ENCODE peak calls at places on chromosomes 6 and 20, in four cellular contexts. E is caudate nucleus, X is epithelial cell of prostate, Q is substantia nigra. S is an unnamed sample.

GRCh38 chr6:143545976-143546547 is 34.5 kb upstream of the FUCA2 start:
- DNase-seq in X (no peak), E (no peak), Q (no peak), S (no peak)

GRCh38 chr20:53751394-53752368 is 158.0 kb upstream of the ZNF217 start:
- DNase-seq in X (no peak), E (no peak), Q (no peak), S (no peak)

GRCh38 chr6:11166948-11167347 is 55.4 kb upstream of the ERVFRD-1 start:
- DNase-seq in Q (no peak), E (no peak), X (no peak), S (no peak)

GRCh38 chr6:132715204-132715603 is 1.3 kb upstream of the VNN1 start:
- DNase-seq in Q (peak), E (no peak), X (peak), S (no peak)

GRCh38 chr20:50848341-50848808 is 53.5 kb downstream of the BCAS4 start:
- DNase-seq in X (no peak), E (peak), Q (no peak), S (no peak)

GRCh38 chr6:108002365-108003221 is 44.6 kb upstream of the SEC63 start:
- DNase-seq in Q (peak), E (no peak), X (peak), S (no peak)

GRCh38 chr6:113690255-113690956 is 166.7 kb upstream of the MARCKS start:
- DNase-seq in Q (no peak), X (peak), E (no peak), S (no peak)

GRCh38 chr6:16948376-16948775 is 153.5 kb upstream of the STMND1 start:
- DNase-seq in Q (no peak), X (no peak), E (no peak), S (no peak)

GRCh38 chr6:25050356-25050755 is 114.6 kb upstream of the RIPOR2 start:
- DNase-seq in Q (no peak), E (no peak), X (no peak), S (peak)

GRCh38 chr6:38632490-38632889 is 7.2 kb downstream of the BTBD9 start:
- DNase-seq in Q (no peak), E (no peak), X (no peak), S (no peak)

GRCh38 chr6:106883808-106884262 is 90.7 kb downstream of the CD24 start:
- DNase-seq in X (no peak), E (no peak), Q (no peak), S (no peak)

GRCh38 chr6:170186909-170187668 is 103.8 kb downstream of the DLL1 start:
- DNase-seq in X (no peak), E (no peak), Q (no peak), S (no peak)

GRCh38 chr20:23412026-23412425 is 9.3 kb downstream of the NAPB start:
- DNase-seq in Q (no peak), X (no peak), E (peak), S (no peak)

GRCh38 chr6:161318456-161318855 is 44.6 kb upstream of the AGPAT4 start:
- DNase-seq in Q (peak), E (no peak), X (no peak), S (no peak)

GRCh38 chr6:107576852-107577251 is 86.9 kb downstream of the SOBP start:
- DNase-seq in Q (no peak), E (no peak), X (peak), S (no peak)

GRCh38 chr20:16417001-16417400 is 156.2 kb downstream of the KIF16B start:
- DNase-seq in X (no peak), E (no peak), Q (no peak), S (no peak)

GRCh38 chr6:15994814-15995459 is 133.9 kb upstream of the MYLIP start:
- DNase-seq in X (no peak), Q (no peak), E (no peak), S (no peak)

GRCh38 chr6:4607026-4607704 is 169.0 kb upstream of the CDYL start:
- DNase-seq in Q (peak), E (peak), X (peak), S (no peak)

GRCh38 chr6:131250121-131250520 is 114.9 kb downstream of the AKAP7 start:
- DNase-seq in X (no peak), Q (peak), E (no peak), S (no peak)

GRCh38 chr6:163249651-163250101 is 164.8 kb upstream of the QKI start:
- DNase-seq in X (no peak), Q (peak), E (peak), S (no peak)

GRCh38 chr6:90222724-90223198 is 73.9 kb downstream of the BACH2 start:
- DNase-seq in X (peak), E (no peak), Q (no peak), S (no peak)

GRCh38 chr6:87473419-87473903 is 687 bp downstream of the SLC35A1 start:
- DNase-seq in X (no peak), E (no peak), Q (no peak), S (no peak)

GRCh38 chr6:153727910-153728309 is 311.1 kb upstream of the OPRM1 start:
- DNase-seq in Q (no peak), X (no peak), E (no peak), S (no peak)

GRCh38 chr6:121434037-121434770 is 1.2 kb upstream of the GJA1 start:
- DNase-seq in Q (no peak), X (no peak), E (no peak), S (no peak)

GRCh38 chr6:33609444-33610034 is 11.6 kb upstream of the ITPR3 start:
- DNase-seq in X (no peak), E (no peak), Q (no peak), S (no peak)

GRCh38 chr6:129621252-129621651 is 88.7 kb downstream of the ARHGAP18 start:
- DNase-seq in X (no peak), Q (no peak), E (no peak), S (no peak)

DNA sequence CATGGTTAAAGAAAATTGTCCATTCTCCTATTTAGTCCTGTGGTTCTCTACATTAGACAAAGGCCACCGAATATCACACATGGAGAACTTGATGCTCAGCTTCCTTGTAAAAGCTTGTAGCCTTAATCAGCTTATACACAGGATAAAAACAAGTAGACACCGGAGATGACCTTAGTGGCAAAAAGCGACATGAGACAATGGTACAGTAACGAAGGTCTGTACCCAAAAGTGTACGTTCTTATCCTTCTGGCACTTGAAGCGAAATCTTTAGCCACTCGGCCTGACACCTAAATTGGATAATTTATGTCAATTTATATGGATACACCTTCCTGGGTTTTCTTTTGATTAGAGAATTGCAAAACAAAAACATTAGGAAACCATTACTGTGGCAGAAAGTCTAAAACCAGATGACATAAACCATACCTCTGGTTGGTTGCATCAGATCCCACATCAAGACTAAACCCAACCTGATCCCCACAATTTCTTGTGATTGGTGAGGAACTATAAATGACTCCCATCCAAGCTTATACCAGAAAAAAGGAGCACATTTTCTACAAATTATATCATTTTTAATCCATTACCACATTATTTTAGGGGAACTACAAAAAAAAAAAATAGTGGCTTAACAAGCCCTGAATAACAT is 6.1 kb downstream of the RBM39 start:
- DNase-seq in Q (no peak), E (no peak), X (no peak), S (no peak)
- H3K27ac ChIP-seq in Q (no peak), E (no peak), X (peak), S (no peak)

GRCh38 chr6:14876778-14877613 is 368.9 kb upstream of the JARID2 start:
- DNase-seq in X (peak), Q (no peak), E (peak), S (no peak)
- H3K27ac ChIP-seq in X (peak), Q (no peak), E (no peak), S (no peak)

DNA sequence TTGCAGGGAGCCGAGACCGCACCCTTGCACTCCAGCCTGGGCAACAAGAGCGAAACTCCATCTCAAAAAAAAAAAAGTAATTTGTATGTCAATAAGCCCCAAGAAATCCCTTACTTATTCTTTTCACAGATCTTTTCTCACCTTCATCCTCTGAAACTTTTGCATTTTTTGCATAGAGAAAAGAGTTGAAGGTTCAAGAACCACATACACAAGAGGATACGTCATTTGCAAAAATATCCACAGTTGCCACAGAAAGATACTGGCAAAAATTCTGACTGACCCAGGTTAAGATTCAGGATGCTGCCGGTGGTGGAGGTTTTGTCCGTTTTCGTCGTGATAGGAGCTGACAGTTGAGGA is 94.5 kb downstream of the ZMYND8 start:
- DNase-seq in Q (no peak), E (no peak), X (no peak), S (no peak)
- H3K27ac ChIP-seq in Q (no peak), E (no peak), X (no peak), S (no peak)

GRCh38 chr20:37316775-37317170 is 27.3 kb downstream of the MANBAL start:
- DNase-seq in X (no peak), E (no peak), Q (no peak), S (no peak)

GRCh38 chr20:37314099-37314498 is 24.6 kb downstream of the MANBAL start:
- DNase-seq in X (no peak), E (no peak), Q (no peak), S (no peak)

GRCh38 chr20:37314617-37315292 is 25.3 kb downstream of the MANBAL start:
- DNase-seq in X (no peak), Q (no peak), E (no peak), S (no peak)

GRCh38 chr20:37316116-37316774 is 26.8 kb downstream of the MANBAL start:
- DNase-seq in Q (no peak), X (no peak), E (no peak), S (no peak)

DNA sequence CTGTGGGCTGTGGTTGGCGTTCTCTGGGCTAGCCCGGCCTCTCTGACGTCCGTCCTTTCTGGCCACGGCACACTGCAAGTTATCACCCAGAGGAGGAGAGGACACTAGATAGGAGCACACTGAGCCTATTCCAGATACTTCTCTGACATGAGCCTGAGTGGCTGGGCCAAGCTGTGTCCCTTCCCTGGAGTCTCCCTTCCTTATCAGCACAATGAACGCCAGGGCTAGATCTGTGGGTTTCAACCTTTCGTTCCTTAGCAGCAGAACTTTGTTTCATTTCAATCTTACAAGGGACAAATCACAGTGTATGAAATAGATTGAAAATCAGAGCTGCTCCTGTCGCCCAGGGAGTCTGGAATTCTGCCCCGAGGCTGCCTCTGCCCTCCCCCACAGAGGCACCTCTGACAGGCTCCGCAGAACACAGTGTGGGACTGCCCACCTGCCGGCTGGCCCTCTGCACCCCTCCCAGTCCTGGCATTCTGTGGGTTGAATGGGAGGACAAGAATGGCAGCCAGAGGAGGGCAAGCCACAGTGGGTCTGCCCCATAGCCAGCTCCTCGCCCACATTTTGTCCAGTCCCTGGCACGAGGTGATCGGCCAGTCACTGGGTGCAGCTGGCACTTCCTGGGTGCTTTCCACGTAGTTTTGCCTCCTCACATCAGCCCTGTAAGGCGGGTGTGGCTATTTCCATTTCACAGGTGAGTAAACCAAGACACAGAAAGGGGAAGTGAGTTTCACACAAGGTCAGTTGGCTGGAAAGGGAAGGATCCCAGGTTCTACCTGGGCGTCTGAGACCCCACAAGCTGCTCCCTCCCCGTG is 26.0 kb downstream of the MANBAL start:
- DNase-seq in Q (no peak), X (peak), E (no peak), S (no peak)
- H3K27ac ChIP-seq in Q (no peak), X (peak), E (no peak), S (no peak)